ENCODE peak calls at places on chromosomes 12 and 14, in five cellular contexts. R is right lobe of liver; B is stimulated activated CD8-positive, alpha-beta memory T cell treated with anti-CD3 and anti-CD28 coated beads, Interleukin-4, amount 100 ng/mL, for 1 hour; X is ecto neural progenitor cell; Y is effector CD4-positive, alpha-beta T cell. P is an unnamed sample.

GRCh38 chr12:143964-144649 is 69.8 kb downstream of the SLC6A12 start:
- DNase-seq in R (peak), B (no peak), X (no peak), Y (no peak), P (no peak)

GRCh38 chr12:517538-517937 is 57.8 kb downstream of the B4GALNT3 start:
- DNase-seq in R (no peak), B (no peak), X (no peak), Y (no peak), P (no peak)

GRCh38 chr12:53052419-53053222 is 2.8 kb downstream of the TNS2 start:
- DNase-seq in R (peak), B (no peak), X (peak), Y (no peak), P (peak)

GRCh38 chr12:116171549-116171948 is 105.9 kb downstream of the MED13L start:
- DNase-seq in R (no peak), B (no peak), X (no peak), Y (no peak), P (no peak)

GRCh38 chr12:120388711-120389431 is 19.9 kb upstream of the MSI1 start:
- DNase-seq in R (no peak), B (no peak), X (peak), Y (no peak), P (no peak)

GRCh38 chr14:56237398-56237797 is 119.2 kb downstream of the PELI2 start:
- DNase-seq in R (no peak), B (no peak), X (no peak), Y (no peak), P (no peak)

GRCh38 chr12:51171884-51172514 is 936 bp downstream of the TFCP2 start:
- DNase-seq in R (no peak), B (no peak), X (no peak), Y (no peak), P (peak)

GRCh38 chr12:39272934-39273770 is 169.8 kb downstream of the KIF21A start:
- DNase-seq in R (no peak), B (no peak), X (no peak), Y (peak), P (peak)

GRCh38 chr14:95523818-95524448 is 7.5 kb upstream of the SYNE3 start:
- DNase-seq in R (peak), B (no peak), X (no peak), Y (no peak), P (no peak)

GRCh38 chr12:575129-575502 is 88.1 kb downstream of the NINJ2 start:
- DNase-seq in R (no peak), B (no peak), X (no peak), Y (no peak), P (no peak)

GRCh38 chr12:118374126-118374725 is 1.5 kb upstream of the TAOK3 start:
- DNase-seq in R (no peak), B (no peak), X (no peak), Y (no peak), P (no peak)

GRCh38 chr12:7090222-7090998 is 1.8 kb downstream of the C1R start:
- DNase-seq in R (peak), B (no peak), X (no peak), Y (no peak), P (no peak)